ENCODE peak calls at places on chromosome 1, in eight cellular contexts. F is K562, E is A549, D is uterus, V is colonic mucosa, I is fibroblast of lung, R is H1, Z is adipocyte. C is an unnamed sample. For H3K4me1, the result is how much of the 10 kb centered on the place peaks cover.

GRCh38 chr1:50779811-50780210 is 180.3 kb downstream of the FAF1 start:
- DNase-seq in F (no peak), E (no peak), D (no peak), V (no peak), I (no peak), R (no peak), Z (no peak), C (no peak)

GRCh38 chr1:152654110-152654509 is 9.1 kb upstream of the LCE2D start:
- DNase-seq in F (peak), E (peak), D (no peak), V (peak), I (peak), R (no peak), Z (peak), C (peak)

GRCh38 chr1:186476306-186477040 is 15.6 kb upstream of the PDC start:
- DNase-seq in F (no peak), E (no peak), D (no peak), V (no peak), I (peak), R (no peak), Z (peak), C (no peak)

GRCh38 chr1:96927125-96927524 is 205.5 kb downstream of the PTBP2 start:
- DNase-seq in F (no peak), E (no peak), D (no peak), V (no peak), I (peak), R (no peak), Z (no peak), C (no peak)

GRCh38 chr1:226572325-226572726 is 23.8 kb downstream of the STUM start:
- DNase-seq in F (no peak), E (no peak), D (no peak), V (no peak), I (no peak), R (no peak), Z (no peak), C (no peak)

GRCh38 chr1:234934611-234935033 is 194.0 kb downstream of the TOMM20 start:
- DNase-seq in F (no peak), E (no peak), D (no peak), V (peak), I (peak), R (no peak), Z (peak), C (no peak)

GRCh38 chr1:221315330-221315729 is 426.6 kb downstream of the DUSP10 start:
- DNase-seq in F (no peak), E (no peak), D (no peak), V (no peak), I (peak), R (no peak), Z (peak), C (no peak)

GRCh38 chr1:94554611-94555010 is 13.1 kb upstream of the F3 start:
- DNase-seq in F (no peak), E (no peak), D (no peak), V (no peak), I (no peak), R (no peak), Z (no peak), C (no peak)

GRCh38 chr1:52915211-52915854 is 6.2 kb downstream of the ECHDC2 start:
- DNase-seq in F (no peak), E (no peak), D (no peak), V (no peak), I (no peak), R (no peak), Z (no peak), C (no peak)

GRCh38 chr1:22371408-22371807 is 80.2 kb upstream of the ZBTB40 start:
- DNase-seq in F (no peak), E (no peak), D (no peak), V (no peak), I (no peak), R (no peak), Z (no peak), C (no peak)

GRCh38 chr1:18951818-18952391 is 4.6 kb downstream of the IFFO2 start:
- DNase-seq in F (no peak), E (no peak), D (no peak), V (no peak), I (no peak), R (no peak), Z (no peak), C (peak)
- H3K4me1 ChIP-seq in F (under half), E (half or more), D (under half), V (under half), I (under half), R (under half), Z (half or more), C (half or more)

DNA sequence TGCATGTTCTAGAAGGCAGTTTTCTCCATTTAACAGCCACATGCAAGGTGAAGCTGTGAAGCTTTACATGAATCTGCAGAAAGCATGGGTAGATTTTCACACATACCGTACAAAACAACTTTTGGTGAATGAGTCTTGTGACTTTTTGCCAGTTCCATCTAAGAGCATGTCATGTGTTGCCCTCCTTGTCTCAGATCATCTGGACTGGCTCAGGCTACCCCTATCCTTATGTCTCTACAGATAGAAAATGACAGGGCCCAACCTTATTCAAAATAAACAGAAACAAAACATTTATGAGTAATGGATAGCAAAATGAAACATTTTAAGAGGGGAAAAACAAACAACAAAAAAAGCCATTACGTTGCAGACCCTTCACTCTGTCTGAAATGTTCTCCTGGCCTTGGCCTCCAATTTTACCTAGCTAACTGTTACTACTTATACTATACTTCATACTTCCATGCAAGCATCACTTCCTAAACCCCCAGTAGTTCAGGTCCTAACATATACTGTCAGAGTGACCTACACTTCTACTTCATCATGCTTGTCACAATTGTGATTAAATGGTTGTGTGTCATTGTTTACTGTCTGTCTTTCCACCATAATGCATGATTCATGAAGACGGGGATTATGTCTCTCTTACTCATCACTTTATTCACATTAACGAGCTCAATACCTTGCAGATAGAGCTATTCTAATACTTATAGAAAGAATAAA is 39.0 kb downstream of the LRRC8C start:
- DNase-seq in F (no peak), E (peak), D (no peak), V (no peak), I (no peak), R (no peak), Z (no peak), C (no peak)
- H3K4me1 ChIP-seq in F (under half), E (under half), D (under half), V (under half), I (under half), R (under half), Z (under half), C (under half)

GRCh38 chr1:33714421-33714820 is 149.5 kb upstream of the HMGB4 start:
- DNase-seq in F (no peak), E (no peak), D (no peak), V (no peak), I (no peak), R (no peak), Z (no peak), C (no peak)
- H3K4me1 ChIP-seq in F (under half), E (under half), D (under half), V (under half), I (under half), R (under half), Z (under half), C (under half)

GRCh38 chr1:92380867-92381266 is 82.0 kb downstream of the RPAP2 start:
- DNase-seq in F (no peak), E (no peak), D (no peak), V (no peak), I (no peak), R (no peak), Z (no peak), C (no peak)
- H3K4me1 ChIP-seq in F (under half), E (under half), D (under half), V (under half), I (under half), R (under half), Z (under half), C (under half)